ENCODE peak calls at places on chromosome 3, in six cellular contexts. One of them, this sample, is unnamed.

GRCh38 chr3:111936967-111937366 is 41.9 kb upstream of the ABHD10 start:
- DNase-seq in left ventricle myocardium inferior: no peak
- DNase-seq in occipital lobe: no peak
- DNase-seq in GM03348: peak; percentile 29
- DNase-seq in cortex of kidney: no peak
- DNase-seq in AG10803: peak; percentile 57
- DNase-seq in this sample: no peak

GRCh38 chr3:156474560-156475389 is 80.1 kb downstream of the SSR3 start:
- DNase-seq in left ventricle myocardium inferior: no peak
- DNase-seq in AG10803: peak; percentile 13
- DNase-seq in occipital lobe: no peak
- DNase-seq in cortex of kidney: no peak
- DNase-seq in GM03348: no peak
- DNase-seq in this sample: no peak

GRCh38 chr3:129745253-129745652 is 138.8 kb upstream of the PLXND1 start:
- DNase-seq in AG10803: peak; percentile 78
- DNase-seq in left ventricle myocardium inferior: no peak
- DNase-seq in GM03348: peak; percentile 23
- DNase-seq in occipital lobe: peak; percentile 38
- DNase-seq in cortex of kidney: no peak
- DNase-seq in this sample: peak; percentile 54

GRCh38 chr3:3753416-3753815 is 45.8 kb upstream of the LRRN1 start:
- DNase-seq in GM03348: no peak
- DNase-seq in cortex of kidney: no peak
- DNase-seq in occipital lobe: no peak
- DNase-seq in AG10803: no peak
- DNase-seq in left ventricle myocardium inferior: no peak
- DNase-seq in this sample: no peak

GRCh38 chr3:43455233-43455632 is 166.6 kb downstream of the ANO10 start:
- DNase-seq in left ventricle myocardium inferior: no peak
- DNase-seq in occipital lobe: no peak
- DNase-seq in GM03348: peak; percentile 36
- DNase-seq in cortex of kidney: no peak
- DNase-seq in AG10803: peak; percentile 48
- DNase-seq in this sample: no peak

GRCh38 chr3:42667523-42668402 is 14.3 kb downstream of the ZBTB47 start:
- DNase-seq in AG10803: peak; percentile 27
- DNase-seq in cortex of kidney: no peak
- DNase-seq in left ventricle myocardium inferior: no peak
- DNase-seq in GM03348: peak; percentile 7
- DNase-seq in occipital lobe: no peak
- DNase-seq in this sample: no peak

GRCh38 chr3:123159926-123160635 is 41.7 kb upstream of the SEC22A start:
- DNase-seq in GM03348: peak; percentile 67
- DNase-seq in AG10803: peak; percentile 65
- DNase-seq in occipital lobe: no peak
- DNase-seq in left ventricle myocardium inferior: no peak
- DNase-seq in cortex of kidney: no peak
- DNase-seq in this sample: no peak

GRCh38 chr3:107796786-107797185 is 274.0 kb downstream of the BBX start:
- DNase-seq in cortex of kidney: no peak
- DNase-seq in AG10803: peak; percentile 78
- DNase-seq in left ventricle myocardium inferior: no peak
- DNase-seq in GM03348: peak; percentile 51
- DNase-seq in occipital lobe: no peak
- DNase-seq in this sample: no peak

GRCh38 chr3:161395613-161396012 is 24.3 kb upstream of the SPTSSB start:
- DNase-seq in occipital lobe: no peak
- DNase-seq in GM03348: no peak
- DNase-seq in AG10803: no peak
- DNase-seq in cortex of kidney: no peak
- DNase-seq in left ventricle myocardium inferior: no peak
- DNase-seq in this sample: no peak

GRCh38 chr3:11236588-11237461 is 35.4 kb upstream of the ATG7 start:
- DNase-seq in GM03348: peak; percentile 44
- DNase-seq in occipital lobe: no peak
- DNase-seq in left ventricle myocardium inferior: peak; percentile 41
- DNase-seq in cortex of kidney: no peak
- DNase-seq in AG10803: peak; percentile 80
- DNase-seq in this sample: no peak

This sample was measured in fibroblast of the conjunctiva.